ENCODE peak calls at places on chromosomes 13 and 19, in six cellular contexts. C is thoracic aorta, A is left lung, K is H1, V is fibroblast of lung, U is RWPE2. H is an unnamed sample.

GRCh38 chr13:33496336-33496735 is 210.8 kb upstream of the STARD13 start:
- DNase-seq in C (no peak), A (no peak), K (no peak), V (no peak), U (no peak), H (no peak)

GRCh38 chr19:10662384-10663251 is 8.5 kb downstream of the ILF3 start:
- DNase-seq in C (no peak), A (peak), K (no peak), V (no peak), U (no peak), H (no peak)

GRCh38 chr13:112722433-112723250 is 32.8 kb downstream of the ATP11A start:
- DNase-seq in C (no peak), A (no peak), K (no peak), V (peak), U (peak), H (no peak)

GRCh38 chr19:13104848-13105646 is 2.4 kb upstream of the LYL1 start:
- DNase-seq in C (no peak), A (peak), K (no peak), V (no peak), U (no peak), H (no peak)

GRCh38 chr19:42420055-42420544 is 7.1 kb downstream of the LIPE start:
- DNase-seq in C (no peak), A (peak), K (peak), V (peak), U (peak), H (peak)

GRCh38 chr13:70206671-70207070 is 98.4 kb upstream of the KLHL1 start:
- DNase-seq in C (no peak), A (no peak), K (no peak), V (no peak), U (no peak), H (no peak)

GRCh38 chr19:6292006-6292405 is 12.2 kb upstream of the MLLT1 start:
- DNase-seq in C (no peak), A (no peak), K (no peak), V (peak), U (no peak), H (no peak)

GRCh38 chr19:36421749-36422481 is 3.5 kb upstream of the ZFP82 start:
- DNase-seq in C (no peak), A (no peak), K (no peak), V (no peak), U (no peak), H (no peak)

GRCh38 chr19:48925240-48925843 is 8.2 kb upstream of the DHDH start:
- DNase-seq in C (no peak), A (no peak), K (no peak), V (peak), U (peak), H (peak)

GRCh38 chr19:19146000-19146608 is 7.8 kb upstream of the TMEM161A start:
- DNase-seq in C (no peak), A (peak), K (peak), V (peak), U (no peak), H (no peak)

GRCh38 chr19:55147408-55148251 is 1.4 kb downstream of the TNNT1 start:
- DNase-seq in C (no peak), A (no peak), K (peak), V (no peak), U (no peak), H (no peak)
- H3K27ac ChIP-seq in C (no peak), A (no peak), K (no peak), V (no peak), U (peak), H (no peak)

GRCh38 chr19:3383121-3383722 is 16.8 kb downstream of the NFIC start:
- DNase-seq in C (no peak), A (no peak), K (no peak), V (no peak), U (no peak), H (no peak)
- H3K27ac ChIP-seq in C (peak), A (peak), K (no peak), V (peak), U (no peak), H (no peak)

GRCh38 chr19:8208119-8208709 is 956 bp upstream of the CERS4 start:
- DNase-seq in C (no peak), A (no peak), K (peak), V (no peak), U (no peak), H (no peak)
- H3K27ac ChIP-seq in C (no peak), A (peak), K (peak), V (no peak), U (no peak), H (no peak)

DNA sequence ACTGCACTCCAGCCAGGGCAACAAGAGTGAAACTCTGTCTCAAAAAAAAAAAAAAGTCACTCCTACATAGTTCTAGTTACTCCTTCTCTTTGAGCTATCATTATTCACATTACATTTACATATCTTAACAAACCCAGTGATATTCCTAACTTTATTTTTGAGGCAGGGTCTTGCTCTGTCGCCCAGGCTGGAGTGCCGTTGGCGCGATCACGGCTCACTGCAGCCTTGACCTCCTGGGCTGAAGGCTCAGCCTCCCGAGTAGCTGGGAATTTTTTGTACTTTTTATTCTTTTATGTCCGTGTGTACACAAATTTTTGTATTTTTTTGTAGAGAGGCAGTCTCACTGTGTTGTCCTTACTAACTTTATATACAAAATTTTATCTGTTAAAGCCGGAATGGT is 587 bp upstream of the RPS15 start:
- DNase-seq in C (no peak), A (no peak), K (no peak), V (no peak), U (no peak), H (no peak)
- H3K27ac ChIP-seq in C (no peak), A (no peak), K (no peak), V (no peak), U (peak), H (peak)

GRCh38 chr13:50387124-50387581 is 371.9 kb downstream of the KCNRG start:
- DNase-seq in C (no peak), A (peak), K (peak), V (peak), U (no peak), H (no peak)
- H3K27ac ChIP-seq in C (peak), A (peak), K (no peak), V (peak), U (no peak), H (no peak)

DNA sequence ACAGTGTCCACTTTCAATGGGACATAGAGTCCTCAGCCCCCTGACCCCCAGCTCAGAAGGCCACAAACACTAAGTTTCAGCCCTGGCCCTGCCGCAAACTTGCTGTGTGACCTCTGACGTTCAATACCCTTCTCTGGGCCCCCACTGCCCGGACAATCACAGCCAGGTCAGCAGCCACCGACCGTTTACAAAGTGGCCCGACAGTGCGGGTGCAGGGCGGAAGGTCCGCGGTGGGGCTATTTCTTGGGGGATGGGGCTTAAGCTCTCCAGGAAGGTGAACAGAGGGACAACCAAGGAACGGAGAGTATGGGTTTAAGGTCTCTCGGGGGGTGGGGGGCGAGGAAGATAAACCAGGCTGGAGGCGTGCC is 496 bp downstream of the SMIM7 start:
- DNase-seq in C (no peak), A (no peak), K (no peak), V (no peak), U (no peak), H (no peak)
- H3K27ac ChIP-seq in C (peak), A (peak), K (peak), V (peak), U (peak), H (peak)

DNA sequence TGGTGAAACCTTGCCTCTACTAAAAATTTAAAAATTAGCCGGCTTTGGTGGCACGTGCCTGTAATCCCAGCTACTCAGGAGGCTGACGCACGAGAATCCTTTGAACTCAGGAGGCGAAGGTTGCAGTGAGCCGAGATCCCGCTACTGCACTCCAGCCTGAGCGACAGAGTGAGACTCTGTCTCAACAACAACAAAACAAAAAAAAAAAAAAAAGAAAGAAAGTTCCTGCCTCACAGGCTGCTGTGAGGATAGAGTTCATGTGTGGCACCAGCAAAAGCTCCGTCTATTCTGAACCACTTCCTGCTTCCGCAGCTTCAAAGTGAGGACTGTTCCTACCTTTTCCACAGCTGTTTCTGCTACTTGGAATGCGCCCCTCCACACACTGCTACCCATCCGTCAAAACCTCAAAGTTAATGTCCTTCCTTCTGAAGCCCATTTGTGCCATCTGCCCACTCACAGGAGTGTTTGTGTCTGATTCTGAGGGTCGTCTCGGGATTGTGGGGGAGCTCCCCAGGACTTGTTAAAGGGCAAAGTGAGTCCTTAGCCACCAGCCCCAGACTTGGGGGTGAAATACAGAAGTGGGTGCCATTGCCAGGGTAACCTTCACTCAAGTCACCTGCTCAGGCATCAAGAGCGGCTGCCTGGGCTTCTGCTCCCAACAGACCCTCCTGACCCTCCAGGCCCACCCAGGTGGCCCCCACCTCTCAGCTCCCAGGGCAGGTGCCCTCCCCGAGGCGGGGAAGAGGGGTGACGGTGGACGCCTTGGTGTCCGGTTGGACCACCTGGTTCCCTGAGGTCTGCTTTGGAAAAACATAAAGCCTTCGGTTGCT is 2.9 kb downstream of the MFSD12 start:
- DNase-seq in C (no peak), A (no peak), K (no peak), V (no peak), U (no peak), H (no peak)
- H3K27ac ChIP-seq in C (no peak), A (peak), K (no peak), V (no peak), U (no peak), H (no peak)

GRCh38 chr19:57348136-57348535 is 2.9 kb upstream of the ZNF304 start:
- DNase-seq in C (no peak), A (no peak), K (no peak), V (peak), U (no peak), H (no peak)
- H3K27ac ChIP-seq in C (no peak), A (no peak), K (no peak), V (no peak), U (no peak), H (no peak)

DNA sequence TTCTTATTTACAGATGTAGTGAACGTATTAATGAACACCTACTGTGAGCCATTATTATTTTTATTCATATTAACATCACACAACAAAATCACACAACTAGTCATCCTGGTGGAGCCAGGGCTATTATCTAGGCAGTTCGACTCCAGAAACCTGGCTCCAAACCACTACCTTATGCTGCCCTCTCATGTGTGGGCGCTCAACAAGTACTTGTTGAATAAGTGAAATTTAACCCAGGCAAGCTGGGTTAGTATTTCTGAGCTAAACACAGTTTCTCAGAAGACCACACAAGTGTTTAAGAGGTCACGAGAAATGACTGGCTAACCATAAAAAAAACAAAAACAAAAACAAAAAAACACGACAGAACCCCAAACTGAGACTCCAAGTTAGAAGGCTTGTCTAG is 33.6 kb downstream of the MZT1 start:
- DNase-seq in C (no peak), A (no peak), K (no peak), V (no peak), U (no peak), H (no peak)
- H3K27ac ChIP-seq in C (no peak), A (no peak), K (no peak), V (no peak), U (no peak), H (no peak)

DNA sequence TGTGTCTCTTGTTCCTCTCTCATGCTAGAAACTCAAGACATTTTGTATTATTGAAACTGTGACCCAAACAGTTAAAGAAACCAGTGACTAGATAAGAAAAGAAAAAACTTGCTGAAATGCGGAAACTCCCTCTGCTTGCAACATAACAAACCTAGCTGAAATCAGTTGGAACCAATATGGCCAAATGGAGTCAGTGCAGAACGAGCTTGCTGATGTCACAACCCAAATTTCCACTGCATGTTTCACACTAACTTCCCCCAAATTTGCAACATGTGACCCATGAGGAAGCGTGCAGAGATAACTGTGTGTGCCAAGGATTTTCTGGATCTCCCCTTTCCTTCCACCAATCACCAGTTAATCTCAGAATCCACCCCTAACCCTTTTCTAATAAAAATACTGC is 208.0 kb downstream of the DLEU7 start:
- DNase-seq in C (peak), A (no peak), K (no peak), V (peak), U (no peak), H (no peak)
- H3K27ac ChIP-seq in C (no peak), A (peak), K (no peak), V (no peak), U (no peak), H (no peak)